ENCODE peak calls at places on chromosomes 6 and 20, in nine cellular contexts. N, T, P, J, L, Q, A, B and V are unnamed samples. For H3K9me3, the result is how much of the 10 kb centered on the place peaks cover.

GRCh38 chr6:106658469-106658868 is 29.1 kb downstream of the QRSL1 start:
- DNase-seq in N (no peak), L (no peak), J (no peak), T (no peak), Q (no peak), P (no peak), B (no peak), A (no peak), V (no peak)

GRCh38 chr6:13590574-13591153 is 16.3 kb downstream of the SIRT5 start:
- DNase-seq in A (no peak), T (no peak), J (no peak), P (no peak), L (no peak), B (no peak), N (no peak), Q (no peak), V (no peak)

GRCh38 chr20:25005661-25006060 is 13.1 kb upstream of the APMAP start:
- DNase-seq in B (no peak), A (no peak), N (peak), L (no peak), J (peak), T (no peak), P (no peak), Q (no peak), V (peak)

GRCh38 chr6:157607317-157608109 is 215.5 kb upstream of the SNX9 start:
- DNase-seq in B (no peak), L (no peak), N (no peak), A (no peak), T (no peak), P (no peak), Q (no peak), J (no peak), V (no peak)

GRCh38 chr6:11705069-11705468 is 73.5 kb downstream of the ADTRP start:
- DNase-seq in P (no peak), T (no peak), L (no peak), Q (no peak), N (no peak), A (no peak), B (no peak), J (no peak), V (no peak)

GRCh38 chr6:78528926-78529325 is 338.4 kb upstream of the IRAK1BP1 start:
- DNase-seq in J (no peak), N (no peak), A (no peak), B (no peak), L (no peak), Q (no peak), P (no peak), T (no peak), V (no peak)

GRCh38 chr20:63253438-63254236 is 626 bp downstream of the NKAIN4 start:
- DNase-seq in J (no peak), T (no peak), B (no peak), A (no peak), L (no peak), P (no peak), Q (no peak), N (no peak), V (no peak)

GRCh38 chr6:129865013-129865412 is 3.9 kb upstream of the TMEM244 start:
- DNase-seq in T (no peak), A (no peak), P (peak), L (no peak), Q (no peak), B (no peak), J (no peak), N (no peak), V (no peak)

GRCh38 chr6:95685817-95686216 is 108.5 kb downstream of the MANEA start:
- DNase-seq in A (no peak), N (no peak), Q (no peak), T (no peak), L (no peak), B (no peak), P (no peak), J (no peak), V (no peak)

GRCh38 chr6:95819461-95819860 is 196.3 kb upstream of the FUT9 start:
- DNase-seq in J (no peak), N (no peak), L (no peak), T (no peak), P (no peak), Q (no peak), B (no peak), A (no peak), V (no peak)

GRCh38 chr6:137191238-137191637 is 17.8 kb upstream of the IL22RA2 start:
- DNase-seq in Q (no peak), P (no peak), A (no peak), N (no peak), J (no peak), B (no peak), T (no peak), L (no peak), V (no peak)

GRCh38 chr6:137191670-137192069 is 18.2 kb upstream of the IL22RA2 start:
- DNase-seq in B (no peak), P (no peak), T (peak), N (no peak), L (no peak), J (no peak), Q (no peak), A (no peak), V (no peak)

GRCh38 chr6:137188855-137189254 is 15.4 kb upstream of the IL22RA2 start:
- DNase-seq in L (peak), J (no peak), Q (no peak), A (no peak), B (no peak), P (peak), N (no peak), T (no peak), V (no peak)

GRCh38 chr6:137192821-137193220 is 19.4 kb upstream of the IL22RA2 start:
- DNase-seq in P (no peak), J (no peak), B (no peak), Q (no peak), A (no peak), T (no peak), N (no peak), L (no peak), V (no peak)

DNA sequence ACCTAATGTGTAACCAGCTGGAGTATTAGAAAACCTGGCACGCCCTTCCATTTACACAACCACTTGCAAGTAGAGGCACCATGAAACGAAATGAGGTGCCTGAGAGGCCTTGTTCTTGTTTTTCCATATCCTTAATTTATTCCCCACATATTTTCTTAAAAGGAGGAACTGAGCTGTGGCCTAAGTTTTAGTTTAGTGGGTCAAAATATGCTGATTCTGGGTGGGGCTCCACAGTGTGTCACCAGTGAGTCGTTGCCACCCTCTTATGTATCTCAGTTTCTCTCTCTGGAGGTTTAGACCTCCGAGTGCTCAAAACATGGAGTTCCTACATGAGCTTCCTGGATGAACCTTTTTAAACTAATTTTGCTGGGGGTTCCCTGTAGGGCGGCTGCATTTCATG is 17.3 kb upstream of the IL22RA2 start:
- DNase-seq in N (peak), J (no peak), A (no peak), T (no peak), B (no peak), P (no peak), Q (no peak), L (no peak), V (no peak)
- H3K4me3 ChIP-seq in N (no peak), J (no peak), A (no peak), T (no peak), B (no peak), P (no peak), Q (no peak), L (no peak), V (no peak)

DNA sequence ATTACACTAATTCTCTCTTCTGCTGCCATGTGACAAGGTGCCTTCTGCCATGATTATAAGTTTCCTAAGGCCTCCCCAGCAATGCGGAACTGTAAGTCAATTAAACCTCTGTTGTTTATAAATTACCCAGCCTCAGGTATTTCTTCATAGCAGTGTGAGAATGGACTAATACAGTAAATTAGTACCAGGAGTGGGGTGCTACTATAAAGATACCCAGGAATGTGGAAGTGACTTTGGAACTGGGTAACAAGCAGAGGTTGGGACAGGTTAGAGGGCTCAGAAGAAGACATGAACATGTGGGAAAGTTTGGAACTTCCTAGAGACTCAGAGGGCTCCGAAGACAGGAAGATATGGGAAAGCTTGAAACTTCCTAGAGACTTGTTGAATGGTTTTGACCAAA is 34.8 kb downstream of the MICA start:
- DNase-seq in J (no peak), P (no peak), A (no peak), Q (no peak), T (no peak), B (no peak), L (no peak), N (no peak), V (no peak)
- H3K9me3 ChIP-seq in J (under half), P (under half), A (under half), Q (under half), T (under half), B (under half), L (under half), N (under half), V (under half)

GRCh38 chr6:113894712-113895674 is 37.8 kb downstream of the MARCKS start:
- DNase-seq in J (no peak), N (no peak), B (no peak), P (no peak), T (no peak), Q (no peak), L (no peak), A (no peak), V (no peak)
- TF ChIP-seq POLR2AphosphoS5 in J (no peak), N (no peak), B (no peak), P (no peak), T (no peak), Q (no peak), L (no peak), A (no peak), V (no peak)

GRCh38 chr6:145836767-145837166 is 22.2 kb upstream of the FBXO30 start:
- DNase-seq in A (no peak), L (no peak), J (no peak), T (no peak), P (no peak), B (no peak), N (no peak), Q (no peak), V (no peak)
- H3K4me3 ChIP-seq in A (no peak), L (no peak), J (no peak), T (no peak), P (no peak), B (no peak), N (no peak), Q (no peak), V (no peak)

GRCh38 chr6:2819891-2820814 is 21.5 kb downstream of the SERPINB1 start:
- DNase-seq in N (no peak), T (peak), J (no peak), Q (no peak), A (no peak), B (no peak), L (no peak), P (no peak), V (no peak)
- H3K9me3 ChIP-seq in N (under half), T (under half), J (under half), Q (under half), A (under half), B (under half), L (under half), P (under half), V (under half)

GRCh38 chr6:141463237-141463977 is 669.3 kb upstream of the GJE1 start:
- DNase-seq in A (no peak), N (no peak), B (no peak), L (no peak), Q (no peak), T (no peak), P (no peak), J (no peak), V (no peak)

GRCh38 chr6:141467041-141467440 is 665.7 kb upstream of the GJE1 start:
- DNase-seq in Q (no peak), A (no peak), L (no peak), T (no peak), J (no peak), B (no peak), N (no peak), P (no peak), V (no peak)

GRCh38 chr6:141467881-141468280 is 664.8 kb upstream of the GJE1 start:
- DNase-seq in P (no peak), B (no peak), L (no peak), T (no peak), Q (no peak), A (no peak), J (no peak), N (no peak), V (no peak)

GRCh38 chr6:141460743-141461484 is 671.8 kb upstream of the GJE1 start:
- DNase-seq in T (no peak), B (no peak), J (no peak), P (no peak), L (no peak), A (no peak), Q (no peak), N (no peak), V (no peak)

GRCh38 chr6:141464490-141464889 is 668.2 kb upstream of the GJE1 start:
- DNase-seq in L (no peak), A (no peak), T (no peak), N (no peak), P (no peak), B (no peak), Q (no peak), J (no peak), V (no peak)
- TF ChIP-seq POLR2AphosphoS5 in L (no peak), A (no peak), T (no peak), N (no peak), P (no peak), B (no peak), Q (no peak), J (no peak), V (no peak)

DNA sequence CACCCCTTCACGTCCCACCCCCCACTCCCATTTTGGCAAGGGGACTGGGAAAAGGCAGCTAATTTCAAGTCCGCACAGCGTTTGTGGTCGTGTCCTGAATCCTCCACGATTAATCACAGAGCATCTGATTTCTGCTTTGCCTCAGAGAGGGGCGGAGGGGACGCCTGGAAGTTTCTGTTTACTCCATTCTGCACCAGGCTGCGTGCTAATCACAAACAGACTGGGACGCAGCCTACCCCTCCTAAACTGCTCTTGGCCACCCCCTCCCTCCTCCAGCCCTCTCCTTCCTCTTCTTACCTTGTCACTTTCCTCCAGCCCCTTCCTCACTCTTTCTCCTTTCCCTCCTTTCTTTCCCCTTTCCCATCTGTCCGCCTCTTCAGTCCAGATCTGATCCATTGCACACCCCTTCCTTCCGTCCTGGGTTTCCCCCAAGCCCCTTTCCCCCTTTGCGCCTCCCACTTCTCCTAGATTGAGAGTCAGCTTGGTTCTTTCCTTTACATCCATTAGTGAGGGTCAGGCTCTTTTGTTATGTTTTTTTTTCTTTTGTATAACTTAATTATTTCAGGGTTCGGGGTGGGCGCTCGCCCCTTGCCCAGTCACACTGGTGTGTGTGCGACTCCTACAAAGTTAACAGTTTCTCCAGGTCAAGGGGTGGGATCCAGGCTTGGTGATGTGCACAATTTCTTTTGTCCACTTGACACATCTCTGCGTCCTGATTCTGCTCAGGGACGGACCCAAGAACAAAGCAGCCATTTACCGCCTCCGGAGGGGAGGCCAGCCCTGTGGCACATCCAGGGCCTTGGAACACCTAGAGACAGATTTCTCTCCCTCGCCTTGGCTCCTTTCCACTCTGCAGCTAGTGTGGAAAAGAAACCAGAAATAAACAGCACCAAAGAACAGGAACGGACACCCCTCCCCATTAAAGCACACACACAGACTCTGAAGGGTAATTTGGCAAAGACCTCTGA is 527 bp upstream of the RIPOR3 start:
- DNase-seq in B (no peak), J (no peak), P (no peak), N (no peak), T (no peak), Q (no peak), A (no peak), L (no peak), V (peak)
- H3K4me3 ChIP-seq in B (peak), J (peak), P (no peak), N (peak), T (no peak), Q (no peak), A (peak), L (peak), V (peak)

DNA sequence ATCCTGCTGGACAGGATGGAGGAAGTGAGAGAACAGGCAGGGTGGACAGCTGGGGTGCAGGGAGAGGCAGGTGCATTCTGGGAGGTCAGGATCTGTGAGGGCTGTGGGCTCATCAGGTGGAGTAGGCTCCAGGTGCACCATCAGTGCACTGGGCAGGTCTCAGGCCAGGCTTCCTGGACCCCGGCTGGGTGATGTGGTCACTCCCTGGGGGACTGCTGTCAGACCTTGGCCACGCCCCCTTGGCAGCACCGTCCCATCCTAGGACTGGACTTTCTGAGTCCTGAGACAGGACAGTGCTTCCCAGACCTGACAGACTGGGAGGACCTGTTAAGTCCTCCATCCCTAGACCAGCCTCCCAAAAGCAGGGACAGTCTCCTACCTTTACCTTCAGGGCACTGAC is 626.7 kb upstream of the DEFB115 start:
- DNase-seq in B (no peak), N (no peak), L (no peak), T (no peak), P (no peak), Q (no peak), J (peak), A (no peak), V (no peak)
- H3K9me3 ChIP-seq in B (under half), N (under half), L (under half), T (under half), P (under half), Q (under half), J (under half), A (under half), V (under half)